ENCODE peak calls at places on chromosomes 3 and 15, in ten cellular contexts. One of them, this sample, is unnamed.

GRCh38 chr3:186784820-186785516 is 1.6 kb downstream of the EIF4A2 start:
- DNase-seq in astrocyte: no peak
- DNase-seq in BJ: no peak
- DNase-seq in A549: no peak
- DNase-seq in HCT116: no peak
- DNase-seq in cardiac fibroblast: no peak
- DNase-seq in AG04450: no peak
- DNase-seq in AG09309: no peak
- DNase-seq in Calu3: peak
- DNase-seq in foreskin fibroblast: peak
- DNase-seq in this sample: no peak

GRCh38 chr3:185677146-185677829 is 91.2 kb downstream of the SENP2 start:
- DNase-seq in astrocyte: peak
- DNase-seq in BJ: no peak
- DNase-seq in A549: peak
- DNase-seq in HCT116: peak
- DNase-seq in cardiac fibroblast: peak
- DNase-seq in AG04450: peak
- DNase-seq in AG09309: peak
- DNase-seq in Calu3: peak
- DNase-seq in foreskin fibroblast: peak
- DNase-seq in this sample: peak

GRCh38 chr3:50624634-50625033 is 7.7 kb downstream of the MAPKAPK3 start:
- DNase-seq in astrocyte: no peak
- DNase-seq in BJ: no peak
- DNase-seq in A549: no peak
- DNase-seq in HCT116: no peak
- DNase-seq in cardiac fibroblast: no peak
- DNase-seq in AG04450: no peak
- DNase-seq in AG09309: no peak
- DNase-seq in Calu3: peak
- DNase-seq in foreskin fibroblast: no peak
- DNase-seq in this sample: no peak

GRCh38 chr3:185084883-185085282 is 68.0 kb downstream of the C3orf70 start:
- DNase-seq in astrocyte: peak
- DNase-seq in BJ: peak
- DNase-seq in A549: no peak
- DNase-seq in HCT116: no peak
- DNase-seq in cardiac fibroblast: no peak
- DNase-seq in AG04450: peak
- DNase-seq in AG09309: peak
- DNase-seq in Calu3: no peak
- DNase-seq in foreskin fibroblast: peak
- DNase-seq in this sample: no peak

GRCh38 chr3:191543018-191543417 is 82.1 kb downstream of the PYDC2 start:
- DNase-seq in astrocyte: no peak
- DNase-seq in BJ: no peak
- DNase-seq in A549: no peak
- DNase-seq in HCT116: no peak
- DNase-seq in cardiac fibroblast: no peak
- DNase-seq in AG04450: no peak
- DNase-seq in AG09309: no peak
- DNase-seq in Calu3: no peak
- DNase-seq in foreskin fibroblast: no peak
- DNase-seq in this sample: no peak

GRCh38 chr15:74265046-74265639 is 29.0 kb downstream of the CCDC33 start:
- DNase-seq in astrocyte: peak
- DNase-seq in BJ: no peak
- DNase-seq in A549: no peak
- DNase-seq in HCT116: no peak
- DNase-seq in cardiac fibroblast: peak
- DNase-seq in AG04450: no peak
- DNase-seq in AG09309: no peak
- DNase-seq in Calu3: peak
- DNase-seq in foreskin fibroblast: peak
- DNase-seq in this sample: peak

GRCh38 chr3:113018461-113019181 is 27.8 kb downstream of the GTPBP8 start:
- DNase-seq in astrocyte: peak
- DNase-seq in BJ: no peak
- DNase-seq in A549: no peak
- DNase-seq in HCT116: no peak
- DNase-seq in cardiac fibroblast: peak
- DNase-seq in AG04450: no peak
- DNase-seq in AG09309: no peak
- DNase-seq in Calu3: no peak
- DNase-seq in foreskin fibroblast: peak
- DNase-seq in this sample: no peak

GRCh38 chr3:118408431-118408830 is 626.2 kb downstream of the IGSF11 start:
- DNase-seq in astrocyte: no peak
- DNase-seq in BJ: no peak
- DNase-seq in A549: no peak
- DNase-seq in HCT116: no peak
- DNase-seq in cardiac fibroblast: no peak
- DNase-seq in AG04450: no peak
- DNase-seq in AG09309: no peak
- DNase-seq in Calu3: no peak
- DNase-seq in foreskin fibroblast: no peak
- DNase-seq in this sample: no peak

GRCh38 chr3:142027713-142028112 is 121.6 kb downstream of the TFDP2 start:
- DNase-seq in astrocyte: peak
- DNase-seq in BJ: no peak
- DNase-seq in A549: peak
- DNase-seq in HCT116: no peak
- DNase-seq in cardiac fibroblast: peak
- DNase-seq in AG04450: no peak
- DNase-seq in AG09309: no peak
- DNase-seq in Calu3: peak
- DNase-seq in foreskin fibroblast: peak
- DNase-seq in this sample: no peak

GRCh38 chr3:51588724-51589123 is 50.2 kb downstream of the RAD54L2 start:
- DNase-seq in astrocyte: no peak
- DNase-seq in BJ: no peak
- DNase-seq in A549: no peak
- DNase-seq in HCT116: no peak
- DNase-seq in cardiac fibroblast: no peak
- DNase-seq in AG04450: no peak
- DNase-seq in AG09309: no peak
- DNase-seq in Calu3: no peak
- DNase-seq in foreskin fibroblast: no peak
- DNase-seq in this sample: no peak

GRCh38 chr3:154893813-154894212 is 186.3 kb upstream of the MME start:
- DNase-seq in astrocyte: no peak
- DNase-seq in BJ: no peak
- DNase-seq in A549: no peak
- DNase-seq in HCT116: no peak
- DNase-seq in cardiac fibroblast: no peak
- DNase-seq in AG04450: no peak
- DNase-seq in AG09309: no peak
- DNase-seq in Calu3: no peak
- DNase-seq in foreskin fibroblast: no peak
- DNase-seq in this sample: no peak

GRCh38 chr15:92619380-92620101 is 36.0 kb downstream of the FAM174B start:
- DNase-seq in astrocyte: peak
- DNase-seq in BJ: peak
- DNase-seq in A549: no peak
- DNase-seq in HCT116: no peak
- DNase-seq in cardiac fibroblast: peak
- DNase-seq in AG04450: peak
- DNase-seq in AG09309: peak
- DNase-seq in Calu3: no peak
- DNase-seq in foreskin fibroblast: no peak
- DNase-seq in this sample: no peak

GRCh38 chr15:92616621-92617179 is 38.9 kb downstream of the FAM174B start:
- DNase-seq in astrocyte: peak
- DNase-seq in BJ: no peak
- DNase-seq in A549: no peak
- DNase-seq in HCT116: no peak
- DNase-seq in cardiac fibroblast: peak
- DNase-seq in AG04450: no peak
- DNase-seq in AG09309: no peak
- DNase-seq in Calu3: no peak
- DNase-seq in foreskin fibroblast: no peak
- DNase-seq in this sample: no peak

GRCh38 chr15:92614791-92615785 is 40.5 kb downstream of the FAM174B start:
- DNase-seq in astrocyte: no peak
- DNase-seq in BJ: no peak
- DNase-seq in A549: no peak
- DNase-seq in HCT116: no peak
- DNase-seq in cardiac fibroblast: no peak
- DNase-seq in AG04450: no peak
- DNase-seq in AG09309: no peak
- DNase-seq in Calu3: no peak
- DNase-seq in foreskin fibroblast: no peak
- DNase-seq in this sample: no peak

GRCh38 chr15:92618121-92618520 is 37.5 kb downstream of the FAM174B start:
- DNase-seq in astrocyte: no peak
- DNase-seq in BJ: no peak
- DNase-seq in A549: no peak
- DNase-seq in HCT116: no peak
- DNase-seq in cardiac fibroblast: no peak
- DNase-seq in AG04450: no peak
- DNase-seq in AG09309: no peak
- DNase-seq in Calu3: no peak
- DNase-seq in foreskin fibroblast: no peak
- DNase-seq in this sample: no peak

GRCh38 chr15:92617197-92618037 is 38.2 kb downstream of the FAM174B start:
- DNase-seq in astrocyte: peak
- DNase-seq in BJ: peak
- DNase-seq in A549: peak
- DNase-seq in HCT116: no peak
- DNase-seq in cardiac fibroblast: peak
- DNase-seq in AG04450: peak
- DNase-seq in AG09309: no peak
- DNase-seq in Calu3: peak
- DNase-seq in foreskin fibroblast: no peak
- DNase-seq in this sample: no peak
- TF ChIP-seq CTCF in astrocyte: no peak
- TF ChIP-seq CTCF in BJ: no peak
- TF ChIP-seq CTCF in A549: no peak
- TF ChIP-seq CTCF in HCT116: no peak
- TF ChIP-seq CTCF in cardiac fibroblast: no peak
- TF ChIP-seq CTCF in AG04450: no peak
- TF ChIP-seq CTCF in AG09309: no peak
- TF ChIP-seq CTCF in Calu3: no peak
- TF ChIP-seq CTCF in foreskin fibroblast: no peak
- TF ChIP-seq CTCF in this sample: no peak

GRCh38 chr3:158313344-158313927 is 203.5 kb downstream of the RSRC1 start:
- DNase-seq in astrocyte: peak
- DNase-seq in BJ: no peak
- DNase-seq in A549: peak
- DNase-seq in HCT116: peak
- DNase-seq in cardiac fibroblast: peak
- DNase-seq in AG04450: no peak
- DNase-seq in AG09309: no peak
- DNase-seq in Calu3: peak
- DNase-seq in foreskin fibroblast: peak
- DNase-seq in this sample: no peak
- TF ChIP-seq CTCF in astrocyte: peak
- TF ChIP-seq CTCF in BJ: peak
- TF ChIP-seq CTCF in A549: peak
- TF ChIP-seq CTCF in HCT116: peak
- TF ChIP-seq CTCF in cardiac fibroblast: no peak
- TF ChIP-seq CTCF in AG04450: peak
- TF ChIP-seq CTCF in AG09309: no peak
- TF ChIP-seq CTCF in Calu3: peak
- TF ChIP-seq CTCF in foreskin fibroblast: peak
- TF ChIP-seq CTCF in this sample: peak

GRCh38 chr3:97940034-97940433 is 32.2 kb downstream of the RIOX2 start:
- DNase-seq in astrocyte: no peak
- DNase-seq in BJ: no peak
- DNase-seq in A549: peak
- DNase-seq in HCT116: peak
- DNase-seq in cardiac fibroblast: peak
- DNase-seq in AG04450: no peak
- DNase-seq in AG09309: no peak
- DNase-seq in Calu3: no peak
- DNase-seq in foreskin fibroblast: no peak
- DNase-seq in this sample: no peak

GRCh38 chr3:97937205-97937604 is 35.0 kb downstream of the RIOX2 start:
- DNase-seq in astrocyte: no peak
- DNase-seq in BJ: no peak
- DNase-seq in A549: no peak
- DNase-seq in HCT116: no peak
- DNase-seq in cardiac fibroblast: no peak
- DNase-seq in AG04450: no peak
- DNase-seq in AG09309: no peak
- DNase-seq in Calu3: no peak
- DNase-seq in foreskin fibroblast: no peak
- DNase-seq in this sample: no peak

GRCh38 chr3:97938444-97938843 is 33.8 kb downstream of the RIOX2 start:
- DNase-seq in astrocyte: peak
- DNase-seq in BJ: no peak
- DNase-seq in A549: no peak
- DNase-seq in HCT116: no peak
- DNase-seq in cardiac fibroblast: peak
- DNase-seq in AG04450: no peak
- DNase-seq in AG09309: no peak
- DNase-seq in Calu3: no peak
- DNase-seq in foreskin fibroblast: no peak
- DNase-seq in this sample: no peak

GRCh38 chr3:97948351-97949109 is 23.7 kb downstream of the RIOX2 start:
- DNase-seq in astrocyte: no peak
- DNase-seq in BJ: no peak
- DNase-seq in A549: no peak
- DNase-seq in HCT116: no peak
- DNase-seq in cardiac fibroblast: no peak
- DNase-seq in AG04450: no peak
- DNase-seq in AG09309: no peak
- DNase-seq in Calu3: no peak
- DNase-seq in foreskin fibroblast: no peak
- DNase-seq in this sample: no peak

GRCh38 chr3:97942801-97943546 is 29.3 kb downstream of the RIOX2 start:
- DNase-seq in astrocyte: no peak
- DNase-seq in BJ: no peak
- DNase-seq in A549: no peak
- DNase-seq in HCT116: no peak
- DNase-seq in cardiac fibroblast: no peak
- DNase-seq in AG04450: no peak
- DNase-seq in AG09309: no peak
- DNase-seq in Calu3: no peak
- DNase-seq in foreskin fibroblast: no peak
- DNase-seq in this sample: no peak
- TF ChIP-seq CTCF in astrocyte: no peak
- TF ChIP-seq CTCF in BJ: no peak
- TF ChIP-seq CTCF in A549: no peak
- TF ChIP-seq CTCF in HCT116: no peak
- TF ChIP-seq CTCF in cardiac fibroblast: no peak
- TF ChIP-seq CTCF in AG04450: no peak
- TF ChIP-seq CTCF in AG09309: no peak
- TF ChIP-seq CTCF in Calu3: no peak
- TF ChIP-seq CTCF in foreskin fibroblast: no peak
- TF ChIP-seq CTCF in this sample: no peak

GRCh38 chr3:139238281-139239030 is 105.4 kb upstream of the MRPS22 start:
- DNase-seq in astrocyte: no peak
- DNase-seq in BJ: no peak
- DNase-seq in A549: no peak
- DNase-seq in HCT116: no peak
- DNase-seq in cardiac fibroblast: no peak
- DNase-seq in AG04450: no peak
- DNase-seq in AG09309: no peak
- DNase-seq in Calu3: no peak
- DNase-seq in foreskin fibroblast: no peak
- DNase-seq in this sample: no peak

GRCh38 chr3:139236336-139236735 is 107.5 kb upstream of the MRPS22 start:
- DNase-seq in astrocyte: no peak
- DNase-seq in BJ: no peak
- DNase-seq in A549: no peak
- DNase-seq in HCT116: no peak
- DNase-seq in cardiac fibroblast: no peak
- DNase-seq in AG04450: no peak
- DNase-seq in AG09309: no peak
- DNase-seq in Calu3: no peak
- DNase-seq in foreskin fibroblast: no peak
- DNase-seq in this sample: no peak

GRCh38 chr3:139241783-139242182 is 102.0 kb upstream of the MRPS22 start:
- DNase-seq in astrocyte: no peak
- DNase-seq in BJ: no peak
- DNase-seq in A549: no peak
- DNase-seq in HCT116: no peak
- DNase-seq in cardiac fibroblast: no peak
- DNase-seq in AG04450: no peak
- DNase-seq in AG09309: no peak
- DNase-seq in Calu3: no peak
- DNase-seq in foreskin fibroblast: no peak
- DNase-seq in this sample: no peak
- TF ChIP-seq CTCF in astrocyte: no peak
- TF ChIP-seq CTCF in BJ: peak
- TF ChIP-seq CTCF in A549: no peak
- TF ChIP-seq CTCF in HCT116: no peak
- TF ChIP-seq CTCF in cardiac fibroblast: peak
- TF ChIP-seq CTCF in AG04450: peak
- TF ChIP-seq CTCF in AG09309: peak
- TF ChIP-seq CTCF in Calu3: no peak
- TF ChIP-seq CTCF in foreskin fibroblast: no peak
- TF ChIP-seq CTCF in this sample: peak